ENCODE peak calls at places on chromosomes 6 and 20, in ten cellular contexts. J is GM23248; N is aorta; R is upper lobe of left lung; V is mammary epithelial cell; U is tibial artery; Z is cardiac muscle cell; A is esophagus squamous epithelium; M is CD8-positive, alpha-beta memory T cell; D is heart left ventricle. H is an unnamed sample.
A peak's percentile ranks its signal among the peaks of the same experiment; 100 is the strongest.

GRCh38 chr6:137903933-137904821 is 37.1 kb downstream of the TNFAIP3 start:
- DNase-seq in J (peak; percentile 71), N (no peak), R (no peak), V (peak; percentile 55), U (no peak), Z (peak; percentile 40), A (no peak), M (no peak), D (no peak), H (no peak)

GRCh38 chr6:3504938-3505735 is 48.3 kb upstream of the SLC22A23 start:
- DNase-seq in J (no peak), N (no peak), R (no peak), V (no peak), U (no peak), Z (no peak), A (no peak), M (no peak), D (no peak), H (no peak)

GRCh38 chr6:154806804-154807203 is 73.6 kb downstream of the SCAF8 start:
- DNase-seq in J (peak; percentile 30), N (no peak), R (no peak), V (no peak), U (no peak), Z (no peak), A (no peak), M (no peak), D (no peak), H (no peak)

GRCh38 chr6:110547266-110547964 is 71.0 kb upstream of the SLC22A16 start:
- DNase-seq in J (peak; percentile 78), N (no peak), R (no peak), V (peak; percentile 84), U (no peak), Z (no peak), A (no peak), M (no peak), D (no peak), H (no peak)

GRCh38 chr20:44850272-44850671 is 35.2 kb upstream of the YWHAB start:
- DNase-seq in J (no peak), N (no peak), R (no peak), V (no peak), U (no peak), Z (no peak), A (no peak), M (no peak), D (no peak), H (no peak)

GRCh38 chr6:109186012-109186411 is 90.7 kb downstream of the CEP57L1 start:
- DNase-seq in J (no peak), N (no peak), R (no peak), V (no peak), U (no peak), Z (no peak), A (no peak), M (no peak), D (no peak), H (no peak)

GRCh38 chr20:1210501-1210900 is 7.2 kb downstream of the C20orf202 start:
- DNase-seq in J (peak; percentile 36), N (no peak), R (no peak), V (no peak), U (no peak), Z (no peak), A (no peak), M (no peak), D (no peak), H (no peak)

GRCh38 chr6:126261792-126262421 is 78.0 kb upstream of the CENPW start:
- DNase-seq in J (no peak), N (no peak), R (no peak), V (no peak), U (no peak), Z (no peak), A (no peak), M (no peak), D (no peak), H (no peak)

GRCh38 chr6:3403244-3404154 is 53.4 kb downstream of the SLC22A23 start:
- DNase-seq in J (no peak), N (no peak), R (peak; percentile 66), V (peak; percentile 81), U (no peak), Z (no peak), A (no peak), M (no peak), D (no peak), H (no peak)

GRCh38 chr6:97440590-97441176 is 157.7 kb upstream of the MMS22L start:
- DNase-seq in J (peak; percentile 57), N (no peak), R (no peak), V (peak; percentile 17), U (no peak), Z (peak; percentile 33), A (no peak), M (no peak), D (no peak), H (no peak)

GRCh38 chr6:52994789-52995078 is 350 bp downstream of the GSTA4 start:
- DNase-seq in J (no peak), N (peak; percentile 79), R (no peak), V (no peak), U (peak; percentile 45), Z (no peak), A (no peak), M (no peak), D (peak; percentile 46), H (peak; percentile 27)

GRCh38 chr6:34528996-34529664 is 27.0 kb downstream of the SPDEF start:
- DNase-seq in J (no peak), N (no peak), R (no peak), V (no peak), U (no peak), Z (no peak), A (no peak), M (no peak), D (no peak), H (no peak)

GRCh38 chr6:170370413-170370812 is 63.9 kb downstream of the FAM120B start:
- DNase-seq in J (no peak), N (no peak), R (no peak), V (peak; percentile 27), U (no peak), Z (no peak), A (no peak), M (no peak), D (no peak), H (no peak)

GRCh38 chr6:9789201-9789600 is 625.7 kb downstream of the TFAP2A start:
- DNase-seq in J (peak; percentile 70), N (no peak), R (no peak), V (no peak), U (no peak), Z (no peak), A (no peak), M (no peak), D (no peak), H (no peak)

DNA sequence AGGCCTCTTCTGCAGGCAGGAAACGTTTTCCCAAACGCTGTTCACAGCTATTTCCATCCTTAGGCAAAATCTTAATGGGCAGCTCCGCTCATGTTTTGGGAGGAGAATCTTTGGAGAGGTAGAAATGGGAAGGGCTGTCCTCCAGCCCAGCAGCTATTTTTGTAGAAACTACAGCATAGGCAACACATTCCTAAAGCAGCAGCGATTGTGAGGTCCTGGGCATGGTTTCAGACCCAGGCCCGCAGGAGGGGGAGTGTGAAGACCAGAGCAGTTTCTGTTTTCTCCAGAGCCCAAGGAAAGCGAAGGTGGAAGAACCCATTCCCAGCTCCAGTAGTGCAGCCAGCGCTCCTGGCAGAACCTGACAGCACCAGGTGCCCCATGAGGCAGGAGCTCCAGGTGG is 8.4 kb downstream of the LY86 start:
- DNase-seq in J (no peak), N (no peak), R (no peak), V (no peak), U (no peak), Z (no peak), A (no peak), M (no peak), D (no peak), H (no peak)
- H3K4me1 ChIP-seq in J (no peaks in the 10 kb centered on the region), N (no peaks in the 10 kb centered on the region), R (peaks cover 28% of the 10 kb centered on the region), V (no peaks in the 10 kb centered on the region), U (no peaks in the 10 kb centered on the region), Z (no peaks in the 10 kb centered on the region), A (no peaks in the 10 kb centered on the region), M (peaks cover 38% of the 10 kb centered on the region), D (peaks cover 70% of the 10 kb centered on the region), H (peaks cover 72% of the 10 kb centered on the region)

DNA sequence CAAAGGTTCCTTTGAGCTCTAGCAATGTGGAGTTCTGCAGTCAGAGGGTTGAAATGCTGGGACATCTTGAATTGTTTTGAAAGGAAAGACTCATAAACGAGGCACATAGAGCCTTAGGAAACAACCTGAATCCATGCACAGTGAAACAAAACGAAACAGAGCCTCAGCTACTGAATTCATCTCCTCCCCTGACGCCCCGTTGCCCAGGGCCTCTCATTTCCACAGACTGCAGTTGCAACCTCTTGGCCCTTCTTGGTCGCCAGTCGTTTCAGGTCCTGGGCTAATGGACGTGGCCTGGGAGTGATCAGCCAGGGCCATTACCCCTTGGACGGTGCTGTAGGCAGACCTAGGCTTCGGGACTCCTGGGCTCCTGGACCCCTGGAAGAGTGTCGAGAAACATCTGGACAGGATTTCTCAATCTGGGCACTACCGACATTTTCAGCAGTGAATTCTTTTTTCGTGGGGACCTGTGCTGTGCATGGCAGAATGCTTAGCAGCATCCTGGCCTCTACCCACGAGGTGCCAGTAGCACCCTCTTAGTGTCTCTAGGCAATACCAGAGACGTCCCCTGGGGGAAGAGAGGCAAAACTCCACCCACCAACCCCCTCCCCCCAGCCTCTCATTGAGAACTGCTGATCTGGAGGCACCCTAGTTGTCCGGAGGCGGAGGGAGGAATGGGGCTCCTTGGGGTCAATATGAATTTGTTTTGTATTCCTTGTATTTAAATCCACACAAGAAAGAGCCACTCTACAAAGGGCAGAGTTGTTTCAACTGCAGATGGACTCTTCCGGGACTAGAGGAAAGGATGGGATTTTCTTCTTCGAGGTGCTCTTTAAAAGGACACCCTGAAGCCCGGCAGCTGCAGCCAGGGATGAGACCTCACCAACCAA is 50.2 kb downstream of the TMEM242 start:
- DNase-seq in J (peak; percentile 43), N (no peak), R (no peak), V (no peak), U (no peak), Z (no peak), A (no peak), M (no peak), D (no peak), H (no peak)
- H3K27ac ChIP-seq in J (no peak overlapping the region), N (peak overlapping the region; percentile 65), R (peak overlapping the region; percentile 82), V (no peak overlapping the region), U (peak overlapping the region; percentile 96), Z (no peak overlapping the region), A (peak overlapping the region; percentile 21), M (no peak overlapping the region), D (no peak overlapping the region), H (peak overlapping the region; percentile 90)

DNA sequence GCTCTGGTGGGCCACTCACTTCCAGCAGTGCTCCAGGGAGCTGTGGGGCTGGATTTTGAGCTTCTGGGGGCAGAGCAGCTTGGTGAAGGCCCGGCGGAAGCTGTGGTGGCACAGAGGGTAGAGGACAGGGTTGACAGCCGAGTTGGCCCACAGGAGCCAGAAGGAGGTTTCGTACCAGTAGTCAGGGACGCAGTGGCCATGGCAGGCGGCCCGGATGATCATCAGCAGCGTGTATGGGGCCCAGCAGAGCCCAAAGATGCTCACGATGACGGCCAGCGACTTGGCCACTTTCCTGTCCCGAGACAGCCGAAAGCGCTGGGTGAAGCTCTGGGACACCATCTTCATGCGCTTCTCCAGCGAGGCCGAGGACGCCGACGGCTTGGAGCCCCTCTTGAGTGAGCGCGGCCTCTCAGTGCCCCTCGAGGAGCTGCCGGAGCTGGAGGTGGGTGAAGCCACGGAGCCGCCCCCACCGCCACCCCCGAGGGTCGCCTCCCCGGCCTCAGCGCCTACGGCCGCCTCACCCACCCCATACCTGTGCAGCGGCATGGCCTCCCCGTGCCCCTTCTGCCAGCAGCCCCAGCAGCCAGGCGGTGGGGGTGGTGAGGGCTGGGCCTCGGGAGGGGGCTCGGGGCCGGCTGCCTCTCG is 4.0 kb downstream of the HRH3 start:
- DNase-seq in J (no peak), N (no peak), R (no peak), V (no peak), U (no peak), Z (no peak), A (no peak), M (no peak), D (no peak), H (no peak)
- H3K27me3 ChIP-seq in J (peaks cover 18% of the 10 kb centered on the region), N (no peaks in the 10 kb centered on the region), R (peaks cover 59% of the 10 kb centered on the region), V (peaks cover 28% of the 10 kb centered on the region), U (no peaks in the 10 kb centered on the region), Z (peaks cover 73% of the 10 kb centered on the region), A (peaks cover 11% of the 10 kb centered on the region), M (peaks cover 20% of the 10 kb centered on the region), D (peaks cover 69% of the 10 kb centered on the region), H (peaks cover 84% of the 10 kb centered on the region)

GRCh38 chr20:21143194-21143890 is 17.5 kb downstream of the KIZ start:
- DNase-seq in J (no peak), N (no peak), R (no peak), V (no peak), U (no peak), Z (no peak), A (no peak), M (no peak), D (no peak), H (no peak)
- H3K4me1 ChIP-seq in J (peaks cover 7% of the 10 kb centered on the region), N (no peaks in the 10 kb centered on the region), R (no peaks in the 10 kb centered on the region), V (no peaks in the 10 kb centered on the region), U (no peaks in the 10 kb centered on the region), Z (no peaks in the 10 kb centered on the region), A (no peaks in the 10 kb centered on the region), M (no peaks in the 10 kb centered on the region), D (no peaks in the 10 kb centered on the region), H (no peaks in the 10 kb centered on the region)

H was measured in left ventricle myocardium inferior.